ENCODE peak calls at places on chromosome 9, in four cellular contexts. One of them, this sample, is unnamed. For H3K27me3, the result is how much of the 10 kb centered on the place peaks cover.

GRCh38 chr9:28318515-28318914 is 745.2 kb upstream of the C9orf72 start:
- DNase-seq in fibroblast of lung: no peak
- DNase-seq in body of pancreas: no peak
- DNase-seq in AG04450: no peak
- DNase-seq in this sample: no peak

GRCh38 chr9:95499847-95500246 is 16.9 kb downstream of the PTCH1 start:
- DNase-seq in AG04450: no peak
- DNase-seq in body of pancreas: no peak
- DNase-seq in fibroblast of lung: peak
- DNase-seq in this sample: no peak

GRCh38 chr9:15243086-15243485 is 63.9 kb downstream of the TTC39B start:
- DNase-seq in fibroblast of lung: peak
- DNase-seq in body of pancreas: no peak
- DNase-seq in AG04450: no peak
- DNase-seq in this sample: no peak

GRCh38 chr9:36102742-36103495 is 33.6 kb upstream of the GLIPR2 start:
- DNase-seq in body of pancreas: peak
- DNase-seq in fibroblast of lung: peak
- DNase-seq in AG04450: no peak
- DNase-seq in this sample: peak

GRCh38 chr9:96327694-96328352 is 25.8 kb upstream of the HSD17B3 start:
- DNase-seq in body of pancreas: peak
- DNase-seq in AG04450: peak
- DNase-seq in fibroblast of lung: peak
- DNase-seq in this sample: no peak

GRCh38 chr9:84145031-84145430 is 164.4 kb downstream of the RMI1 start:
- DNase-seq in body of pancreas: no peak
- DNase-seq in AG04450: no peak
- DNase-seq in fibroblast of lung: no peak
- DNase-seq in this sample: no peak

GRCh38 chr9:85639675-85640186 is 102.0 kb downstream of the AGTPBP1 start:
- DNase-seq in fibroblast of lung: no peak
- DNase-seq in body of pancreas: no peak
- DNase-seq in AG04450: no peak
- DNase-seq in this sample: no peak

GRCh38 chr9:78187763-78188495 is 47.9 kb upstream of the CEP78 start:
- DNase-seq in fibroblast of lung: no peak
- DNase-seq in body of pancreas: peak
- DNase-seq in AG04450: no peak
- DNase-seq in this sample: no peak

GRCh38 chr9:131402738-131403492 is 9.0 kb downstream of the PRRC2B start:
- DNase-seq in fibroblast of lung: peak
- DNase-seq in body of pancreas: peak
- DNase-seq in AG04450: peak
- DNase-seq in this sample: peak

GRCh38 chr9:97293207-97293721 is 14.2 kb upstream of the CCDC180 start:
- DNase-seq in body of pancreas: peak
- DNase-seq in fibroblast of lung: peak
- DNase-seq in AG04450: no peak
- DNase-seq in this sample: no peak

GRCh38 chr9:19551124-19551929 is 142.5 kb downstream of the ACER2 start:
- DNase-seq in body of pancreas: peak
- DNase-seq in fibroblast of lung: peak
- DNase-seq in AG04450: no peak
- DNase-seq in this sample: no peak

GRCh38 chr9:34659592-34660253 is 2.7 kb downstream of the CCL27 start:
- DNase-seq in AG04450: no peak
- DNase-seq in body of pancreas: peak
- DNase-seq in fibroblast of lung: no peak
- DNase-seq in this sample: no peak

GRCh38 chr9:27518006-27518405 is 6.1 kb upstream of the IFNK start:
- DNase-seq in body of pancreas: no peak
- DNase-seq in AG04450: no peak
- DNase-seq in fibroblast of lung: no peak
- DNase-seq in this sample: no peak

GRCh38 chr9:28378236-28378635 is 805.0 kb upstream of the C9orf72 start:
- DNase-seq in fibroblast of lung: no peak
- DNase-seq in AG04450: no peak
- DNase-seq in body of pancreas: no peak
- DNase-seq in this sample: no peak

GRCh38 chr9:7963026-7963425 is 163.4 kb upstream of the DMAC1 start:
- DNase-seq in body of pancreas: no peak
- DNase-seq in AG04450: no peak
- DNase-seq in fibroblast of lung: peak
- DNase-seq in this sample: no peak

GRCh38 chr9:108617661-108618060 is 238.1 kb downstream of the ACTL7B start:
- DNase-seq in body of pancreas: no peak
- DNase-seq in AG04450: no peak
- DNase-seq in fibroblast of lung: no peak
- DNase-seq in this sample: no peak

GRCh38 chr9:69834056-69834455 is 13.4 kb downstream of the CFAP95 start:
- DNase-seq in body of pancreas: no peak
- DNase-seq in fibroblast of lung: no peak
- DNase-seq in AG04450: no peak
- DNase-seq in this sample: no peak

GRCh38 chr9:21883642-21884041 is 81.2 kb downstream of the MTAP start:
- DNase-seq in body of pancreas: no peak
- DNase-seq in fibroblast of lung: no peak
- DNase-seq in AG04450: no peak
- DNase-seq in this sample: no peak
- TF ChIP-seq CTCF in body of pancreas: no peak
- TF ChIP-seq CTCF in fibroblast of lung: no peak
- TF ChIP-seq CTCF in AG04450: no peak
- TF ChIP-seq CTCF in this sample: no peak

GRCh38 chr9:122226142-122226757 is 2.5 kb downstream of the LHX6 start:
- DNase-seq in body of pancreas: no peak
- DNase-seq in AG04450: no peak
- DNase-seq in fibroblast of lung: no peak
- DNase-seq in this sample: no peak

GRCh38 chr9:122226758-122227575 is 1.8 kb downstream of the LHX6 start:
- DNase-seq in AG04450: no peak
- DNase-seq in fibroblast of lung: no peak
- DNase-seq in body of pancreas: no peak
- DNase-seq in this sample: no peak

GRCh38 chr9:122228906-122229837 is at the start of gene LHX6:
- DNase-seq in body of pancreas: no peak
- DNase-seq in fibroblast of lung: peak
- DNase-seq in AG04450: no peak
- DNase-seq in this sample: no peak

GRCh38 chr9:122227576-122227903 is 1.2 kb downstream of the LHX6 start:
- DNase-seq in AG04450: no peak
- DNase-seq in fibroblast of lung: no peak
- DNase-seq in body of pancreas: no peak
- DNase-seq in this sample: no peak

DNA sequence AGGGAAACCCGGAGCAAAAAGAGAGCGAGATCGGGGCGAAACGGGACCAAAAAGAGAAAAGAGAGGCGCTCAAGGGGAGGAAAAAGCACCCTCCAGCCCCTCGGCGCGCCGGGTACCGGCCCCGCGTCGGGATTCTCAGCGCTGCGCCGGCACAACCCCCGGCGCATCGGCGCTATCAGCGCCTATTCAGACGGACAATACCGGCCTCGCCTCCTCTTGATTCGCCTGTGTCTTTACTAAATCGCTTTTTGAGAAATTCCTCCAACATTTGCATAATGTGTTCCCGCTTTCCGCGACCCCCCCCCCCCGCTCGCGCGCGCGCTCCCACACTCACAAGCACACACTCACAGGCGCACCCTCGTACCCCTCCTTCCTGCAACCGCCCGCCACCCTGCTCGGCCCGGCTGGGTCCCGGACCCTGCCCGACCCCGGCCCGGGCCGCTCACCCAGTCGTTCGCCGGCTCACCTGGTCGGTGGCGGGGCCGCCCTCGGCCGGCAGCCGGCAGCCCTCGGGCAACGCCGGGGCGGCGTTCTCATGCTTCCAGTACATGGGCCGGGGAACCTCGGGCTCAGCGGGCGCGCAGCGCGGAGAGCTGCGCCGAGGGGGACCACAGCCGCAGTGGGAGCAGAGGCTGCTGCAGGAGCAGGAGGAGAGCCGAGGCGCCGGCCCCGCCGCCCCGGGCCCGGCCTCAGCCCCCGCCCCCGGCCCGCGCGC is 409 bp downstream of the LHX6 start:
- DNase-seq in body of pancreas: no peak
- DNase-seq in AG04450: no peak
- DNase-seq in fibroblast of lung: no peak
- DNase-seq in this sample: no peak
- H3K27me3 ChIP-seq in body of pancreas: under half
- H3K27me3 ChIP-seq in AG04450: half or more
- H3K27me3 ChIP-seq in fibroblast of lung: half or more
- H3K27me3 ChIP-seq in this sample: under half

GRCh38 chr9:106025449-106025848 is 331.1 kb downstream of the TMEM38B start:
- DNase-seq in AG04450: no peak
- DNase-seq in fibroblast of lung: no peak
- DNase-seq in body of pancreas: no peak
- DNase-seq in this sample: no peak
- TF ChIP-seq CTCF in AG04450: no peak
- TF ChIP-seq CTCF in fibroblast of lung: no peak
- TF ChIP-seq CTCF in body of pancreas: no peak
- TF ChIP-seq CTCF in this sample: no peak

DNA sequence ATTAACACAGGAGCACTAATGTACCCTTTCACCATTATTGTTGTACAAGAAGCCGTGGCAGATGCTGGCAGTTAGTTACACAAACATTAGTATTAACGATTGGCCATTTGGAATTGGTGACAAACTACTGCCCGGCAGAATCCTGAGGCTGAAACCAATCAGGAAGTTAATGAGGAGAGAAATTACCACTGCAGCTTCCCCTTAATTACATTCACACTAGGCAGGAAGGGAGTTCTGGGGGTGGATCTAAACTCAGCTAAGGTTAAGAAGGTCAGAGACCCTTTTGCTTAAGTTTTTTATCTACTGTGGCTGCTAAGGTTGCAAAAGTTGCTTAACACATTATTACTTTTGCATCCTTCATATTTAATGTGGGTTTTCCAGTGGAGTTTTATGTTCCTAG is 9.5 kb upstream of the DMRT3 start:
- DNase-seq in AG04450: no peak
- DNase-seq in body of pancreas: no peak
- DNase-seq in fibroblast of lung: no peak
- DNase-seq in this sample: no peak
- H3K27me3 ChIP-seq in AG04450: half or more
- H3K27me3 ChIP-seq in body of pancreas: under half
- H3K27me3 ChIP-seq in fibroblast of lung: under half
- H3K27me3 ChIP-seq in this sample: under half

DNA sequence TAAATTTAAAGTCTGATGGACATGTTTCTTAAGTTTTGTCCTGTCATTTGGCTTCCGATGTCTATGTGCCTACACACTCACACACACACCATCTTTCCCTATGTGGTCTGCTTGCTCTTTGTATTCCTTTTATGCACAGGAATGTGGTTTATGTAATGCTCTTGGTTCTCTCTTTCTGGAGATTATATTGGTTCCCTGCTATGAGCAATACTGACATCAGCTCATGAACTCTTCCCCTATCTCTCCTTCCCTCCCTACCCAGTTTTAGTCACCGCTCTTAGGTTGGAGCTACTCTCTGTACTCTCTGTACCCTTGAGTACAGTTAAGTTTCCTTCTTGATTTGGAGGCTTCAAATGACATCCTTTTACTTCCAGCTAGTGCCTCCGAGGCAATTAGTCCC is 77.9 kb upstream of the MVB12B start:
- DNase-seq in AG04450: peak
- DNase-seq in body of pancreas: no peak
- DNase-seq in fibroblast of lung: peak
- DNase-seq in this sample: no peak
- TF ChIP-seq CTCF in AG04450: no peak
- TF ChIP-seq CTCF in body of pancreas: no peak
- TF ChIP-seq CTCF in fibroblast of lung: no peak
- TF ChIP-seq CTCF in this sample: no peak

GRCh38 chr9:123761905-123762605 is 167.9 kb downstream of the DENND1A start:
- DNase-seq in body of pancreas: no peak
- DNase-seq in AG04450: no peak
- DNase-seq in fibroblast of lung: no peak
- DNase-seq in this sample: no peak

GRCh38 chr9:123769723-123770122 is 160.2 kb downstream of the DENND1A start:
- DNase-seq in AG04450: no peak
- DNase-seq in body of pancreas: no peak
- DNase-seq in fibroblast of lung: no peak
- DNase-seq in this sample: no peak

GRCh38 chr9:123763910-123764588 is 165.9 kb downstream of the DENND1A start:
- DNase-seq in body of pancreas: no peak
- DNase-seq in fibroblast of lung: peak
- DNase-seq in AG04450: no peak
- DNase-seq in this sample: no peak
- H3K27me3 ChIP-seq in body of pancreas: under half
- H3K27me3 ChIP-seq in fibroblast of lung: under half
- H3K27me3 ChIP-seq in AG04450: under half
- H3K27me3 ChIP-seq in this sample: under half